ENCODE peak calls at places on chromosomes 6 and 20, in nine cellular contexts. Q is HEK293T; U is ELF-1; K is COR-L47; D is H9; W is stimulated activated CD4-positive, alpha-beta T cell treated with anti-CD3 and anti-CD28 coated beads, TNF-alpha, amount 100 ng/mL, for 1 hour; J is MM.1S; I is LoVo; R is HT1080. P is an unnamed sample.

GRCh38 chr6:32883789-32884188 is 29.8 kb downstream of the PSMB9 start:
- DNase-seq in Q (no peak), U (peak), K (no peak), D (no peak), W (no peak), J (no peak), I (no peak), R (no peak), P (no peak)

GRCh38 chr6:77454386-77454785 is 8.9 kb downstream of the HTR1B start:
- DNase-seq in Q (no peak), U (no peak), K (no peak), D (no peak), W (no peak), J (no peak), I (no peak), R (no peak), P (no peak)

GRCh38 chr6:157867155-157867559 is 44.1 kb downstream of the SNX9 start:
- DNase-seq in Q (no peak), U (no peak), K (no peak), D (no peak), W (no peak), J (no peak), I (no peak), R (peak), P (no peak)

GRCh38 chr20:58447733-58448391 is 58.8 kb downstream of the VAPB start:
- DNase-seq in Q (peak), U (peak), K (peak), D (peak), W (peak), J (peak), I (peak), R (peak), P (peak)

GRCh38 chr20:50385733-50386640 is 124.2 kb upstream of the PTPN1 start:
- DNase-seq in Q (no peak), U (no peak), K (no peak), D (no peak), W (peak), J (no peak), I (no peak), R (no peak), P (peak)

GRCh38 chr6:105759015-105759414 is 327.1 kb upstream of the PRDM1 start:
- DNase-seq in Q (no peak), U (no peak), K (no peak), D (no peak), W (no peak), J (no peak), I (peak), R (no peak), P (no peak)

GRCh38 chr6:25697537-25698340 is 45.7 kb downstream of the SCGN start:
- DNase-seq in Q (no peak), U (no peak), K (no peak), D (no peak), W (no peak), J (no peak), I (no peak), R (no peak), P (no peak)

GRCh38 chr6:105493776-105494175 is 90.9 kb upstream of the PREP start:
- DNase-seq in Q (no peak), U (no peak), K (peak), D (no peak), W (no peak), J (peak), I (no peak), R (no peak), P (no peak)

GRCh38 chr6:143125455-143125854 is 64.8 kb downstream of the AIG1 start:
- DNase-seq in Q (peak), U (no peak), K (no peak), D (no peak), W (no peak), J (no peak), I (no peak), R (no peak), P (no peak)

GRCh38 chr20:22836877-22837276 is 198.2 kb upstream of the SSTR4 start:
- DNase-seq in Q (no peak), U (no peak), K (no peak), D (no peak), W (no peak), J (no peak), I (no peak), R (peak), P (no peak)

GRCh38 chr6:95203153-95203754 is 374.1 kb upstream of the MANEA start:
- DNase-seq in Q (peak), U (no peak), K (peak), D (no peak), W (no peak), J (peak), I (peak), R (peak), P (no peak)

GRCh38 chr6:110419028-110419739 is 3.8 kb upstream of the DDO start:
- DNase-seq in Q (no peak), U (no peak), K (no peak), D (no peak), W (no peak), J (no peak), I (no peak), R (no peak), P (no peak)

GRCh38 chr6:41770381-41771057 is 9.2 kb downstream of the FRS3 start:
- DNase-seq in Q (no peak), U (no peak), K (no peak), D (no peak), W (no peak), J (no peak), I (no peak), R (no peak), P (no peak)

GRCh38 chr6:134502614-134503541 is 185.0 kb upstream of the SGK1 start:
- DNase-seq in Q (no peak), U (no peak), K (no peak), D (no peak), W (no peak), J (no peak), I (peak), R (no peak), P (no peak)

GRCh38 chr6:124888581-124889371 is 73.5 kb upstream of the RNF217 start:
- DNase-seq in Q (no peak), U (no peak), K (no peak), D (no peak), W (no peak), J (no peak), I (no peak), R (peak), P (no peak)

GRCh38 chr6:11460001-11460668 is 77.4 kb upstream of the TMEM170B start:
- DNase-seq in Q (no peak), U (no peak), K (no peak), D (no peak), W (no peak), J (peak), I (no peak), R (peak), P (no peak)

GRCh38 chr6:17130786-17131185 is 28.9 kb downstream of the STMND1 start:
- DNase-seq in Q (no peak), U (no peak), K (no peak), D (no peak), W (no peak), J (no peak), I (no peak), R (no peak), P (no peak)

GRCh38 chr6:8831366-8832152 is 396.2 kb upstream of the SLC35B3 start:
- DNase-seq in Q (no peak), U (no peak), K (no peak), D (no peak), W (no peak), J (no peak), I (no peak), R (no peak), P (no peak)

P was measured in activated effector memory CD4-positive, alpha-beta T cell treated with anti-CD3 and anti-CD28 coated beads, Interleukin-2, amount 50 U/mL, for 16 hours.